ENCODE peak calls at places on chromosomes 4 and X, in five cellular contexts. X is amniotic stem cell, N is epithelial cell of esophagus, M is HCEC 1CT, G is H54. V is an unnamed sample.

GRCh38 chr4:2484169-2484568 is 15.3 kb downstream of the RNF4 start:
- DNase-seq in X (no peak), N (no peak), M (no peak), G (no peak), V (no peak)

GRCh38 chr4:6727081-6727942 is 11.3 kb downstream of the BLOC1S4 start:
- DNase-seq in X (no peak), N (no peak), M (no peak), G (no peak), V (no peak)

GRCh38 chr4:165170819-165171218 is 36.5 kb upstream of the KLHL2 start:
- DNase-seq in X (no peak), N (no peak), M (no peak), G (no peak), V (no peak)

GRCh38 chr4:122755675-122756074 is 23.2 kb downstream of the BBS12 start:
- DNase-seq in X (no peak), N (peak; percentile 25), M (no peak), G (no peak), V (no peak)

GRCh38 chr4:69563424-69563823 is 67.7 kb upstream of the UGT2B4 start:
- DNase-seq in X (no peak), N (no peak), M (no peak), G (no peak), V (no peak)

GRCh38 chr4:139560396-139561084 is 4.5 kb upstream of the SETD7 start:
- DNase-seq in X (no peak), N (no peak), M (no peak), G (no peak), V (no peak)

GRCh38 chr4:39970559-39971270 is 7.0 kb downstream of the PDS5A start:
- DNase-seq in X (no peak), N (peak; percentile 57), M (peak; percentile 15), G (no peak), V (peak; percentile 12)

GRCh38 chr4:106365613-106366012 is 3.0 kb downstream of the GIMD1 start:
- DNase-seq in X (peak; percentile 80), N (peak; percentile 90), M (peak; percentile 87), G (peak; percentile 9), V (peak; percentile 93)

GRCh38 chrX:137034508-137034872 is 695 bp upstream of the GPR101 start:
- DNase-seq in X (no peak), N (no peak), M (no peak), G (no peak), V (no peak)

GRCh38 chrX:153417637-153418036 is 6.4 kb downstream of the ZFP92 start:
- DNase-seq in X (no peak), N (no peak), M (no peak), G (no peak), V (no peak)

GRCh38 chr4:140151700-140152014 is 2.3 kb downstream of the MAML3 start:
- DNase-seq in X (no peak), N (peak; percentile 89), M (peak; percentile 63), G (peak; percentile 14), V (peak; percentile 86)

GRCh38 chrX:13046035-13046851 is 1.8 kb upstream of the FAM9C start:
- DNase-seq in X (no peak), N (no peak), M (no peak), G (no peak), V (no peak)

GRCh38 chr4:145216532-145216931 is 36.1 kb upstream of the OTUD4 start:
- DNase-seq in X (no peak), N (peak; percentile 54), M (peak; percentile 3), G (no peak), V (peak; percentile 41)

GRCh38 chr4:184444953-184445309 is 29.4 kb downstream of the IRF2 start:
- DNase-seq in X (no peak), N (no peak), M (no peak), G (no peak), V (no peak)

V was measured in ELR.